ENCODE peak calls at places on chromosome 1, in eight cellular contexts. One of them, this sample, is unnamed. For H3K79me2, the result is how much of the 10 kb centered on the place peaks cover.

GRCh38 chr1:21520899-21521716 is 11.9 kb downstream of the ALPL start:
- DNase-seq in neural progenitor cell: no peak
- DNase-seq in GM23338: no peak
- DNase-seq in HepG2: no peak
- DNase-seq in PC-3: no peak
- DNase-seq in fibroblast of lung: peak
- DNase-seq in mammary epithelial cell: peak
- DNase-seq in OCI-LY7: no peak
- DNase-seq in this sample: peak

GRCh38 chr1:69794831-69795230 is 227.1 kb downstream of the LRRC7 start:
- DNase-seq in PC-3: no peak
- DNase-seq in neural progenitor cell: no peak
- DNase-seq in GM23338: no peak
- DNase-seq in fibroblast of lung: no peak
- DNase-seq in OCI-LY7: no peak
- DNase-seq in mammary epithelial cell: no peak
- DNase-seq in HepG2: no peak
- DNase-seq in this sample: no peak

GRCh38 chr1:207619833-207620572 is 24.9 kb upstream of the CR1L start:
- DNase-seq in mammary epithelial cell: peak
- DNase-seq in PC-3: peak
- DNase-seq in OCI-LY7: peak
- DNase-seq in HepG2: peak
- DNase-seq in GM23338: peak
- DNase-seq in neural progenitor cell: peak
- DNase-seq in fibroblast of lung: peak
- DNase-seq in this sample: peak

GRCh38 chr1:1090424-1091343 is 16.6 kb upstream of the RNF223 start:
- DNase-seq in mammary epithelial cell: no peak
- DNase-seq in GM23338: no peak
- DNase-seq in PC-3: no peak
- DNase-seq in neural progenitor cell: no peak
- DNase-seq in HepG2: no peak
- DNase-seq in fibroblast of lung: no peak
- DNase-seq in OCI-LY7: no peak
- DNase-seq in this sample: no peak

GRCh38 chr1:93816970-93817738 is 61.9 kb downstream of the DNTTIP2 start:
- DNase-seq in mammary epithelial cell: no peak
- DNase-seq in fibroblast of lung: peak
- DNase-seq in HepG2: peak
- DNase-seq in GM23338: no peak
- DNase-seq in OCI-LY7: peak
- DNase-seq in neural progenitor cell: no peak
- DNase-seq in PC-3: no peak
- DNase-seq in this sample: peak

GRCh38 chr1:39190096-39190495 is 14.4 kb upstream of the MACF1 start:
- DNase-seq in mammary epithelial cell: no peak
- DNase-seq in neural progenitor cell: no peak
- DNase-seq in OCI-LY7: no peak
- DNase-seq in fibroblast of lung: no peak
- DNase-seq in HepG2: no peak
- DNase-seq in PC-3: no peak
- DNase-seq in GM23338: no peak
- DNase-seq in this sample: no peak

GRCh38 chr1:12067900-12068821 is 5.1 kb downstream of the TNFRSF8 start:
- DNase-seq in neural progenitor cell: peak
- DNase-seq in PC-3: no peak
- DNase-seq in fibroblast of lung: peak
- DNase-seq in OCI-LY7: no peak
- DNase-seq in HepG2: no peak
- DNase-seq in mammary epithelial cell: no peak
- DNase-seq in GM23338: peak
- DNase-seq in this sample: peak

GRCh38 chr1:8023995-8024313 is 2.2 kb downstream of the ERRFI1 start:
- DNase-seq in HepG2: no peak
- DNase-seq in PC-3: no peak
- DNase-seq in fibroblast of lung: no peak
- DNase-seq in OCI-LY7: no peak
- DNase-seq in neural progenitor cell: peak
- DNase-seq in mammary epithelial cell: no peak
- DNase-seq in GM23338: no peak
- DNase-seq in this sample: no peak

GRCh38 chr1:31164291-31164690 is 75.4 kb downstream of the NKAIN1 start:
- DNase-seq in mammary epithelial cell: peak
- DNase-seq in neural progenitor cell: no peak
- DNase-seq in fibroblast of lung: no peak
- DNase-seq in PC-3: no peak
- DNase-seq in GM23338: no peak
- DNase-seq in OCI-LY7: no peak
- DNase-seq in HepG2: no peak
- DNase-seq in this sample: no peak

GRCh38 chr1:12047120-12047876 is 15.8 kb upstream of the TNFRSF8 start:
- DNase-seq in fibroblast of lung: peak
- DNase-seq in OCI-LY7: no peak
- DNase-seq in mammary epithelial cell: no peak
- DNase-seq in PC-3: no peak
- DNase-seq in GM23338: no peak
- DNase-seq in HepG2: no peak
- DNase-seq in neural progenitor cell: no peak
- DNase-seq in this sample: peak

GRCh38 chr1:205594846-205595245 is 37.0 kb downstream of the ELK4 start:
- DNase-seq in fibroblast of lung: no peak
- DNase-seq in HepG2: no peak
- DNase-seq in GM23338: no peak
- DNase-seq in PC-3: no peak
- DNase-seq in neural progenitor cell: no peak
- DNase-seq in mammary epithelial cell: no peak
- DNase-seq in OCI-LY7: peak
- DNase-seq in this sample: no peak

DNA sequence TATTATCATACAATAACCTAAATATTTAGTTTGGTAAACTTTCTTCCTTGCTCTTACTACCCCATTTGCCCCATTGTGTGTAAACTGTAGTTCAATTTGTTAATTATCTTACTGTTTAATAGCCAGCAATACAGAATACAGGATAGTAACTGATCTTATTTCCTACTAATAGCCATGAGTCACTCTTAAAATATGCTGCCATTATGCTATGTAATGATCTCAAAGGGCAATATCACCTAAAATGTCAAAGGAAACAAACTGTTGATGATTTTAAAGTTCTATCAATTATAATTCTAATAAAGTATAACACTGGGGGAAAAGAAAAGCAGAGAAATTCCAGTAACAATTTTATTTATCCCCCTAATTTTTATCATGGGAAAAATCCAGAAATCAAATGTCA is 4.3 kb downstream of the SLC30A1 start:
- DNase-seq in fibroblast of lung: peak
- DNase-seq in neural progenitor cell: no peak
- DNase-seq in GM23338: no peak
- DNase-seq in mammary epithelial cell: no peak
- DNase-seq in OCI-LY7: no peak
- DNase-seq in HepG2: no peak
- DNase-seq in PC-3: peak
- DNase-seq in this sample: no peak
- H3K79me2 ChIP-seq in fibroblast of lung: under half
- H3K79me2 ChIP-seq in neural progenitor cell: under half
- H3K79me2 ChIP-seq in GM23338: half or more
- H3K79me2 ChIP-seq in mammary epithelial cell: half or more
- H3K79me2 ChIP-seq in OCI-LY7: under half
- H3K79me2 ChIP-seq in HepG2: half or more
- H3K79me2 ChIP-seq in PC-3: half or more
- H3K79me2 ChIP-seq in this sample: half or more

DNA sequence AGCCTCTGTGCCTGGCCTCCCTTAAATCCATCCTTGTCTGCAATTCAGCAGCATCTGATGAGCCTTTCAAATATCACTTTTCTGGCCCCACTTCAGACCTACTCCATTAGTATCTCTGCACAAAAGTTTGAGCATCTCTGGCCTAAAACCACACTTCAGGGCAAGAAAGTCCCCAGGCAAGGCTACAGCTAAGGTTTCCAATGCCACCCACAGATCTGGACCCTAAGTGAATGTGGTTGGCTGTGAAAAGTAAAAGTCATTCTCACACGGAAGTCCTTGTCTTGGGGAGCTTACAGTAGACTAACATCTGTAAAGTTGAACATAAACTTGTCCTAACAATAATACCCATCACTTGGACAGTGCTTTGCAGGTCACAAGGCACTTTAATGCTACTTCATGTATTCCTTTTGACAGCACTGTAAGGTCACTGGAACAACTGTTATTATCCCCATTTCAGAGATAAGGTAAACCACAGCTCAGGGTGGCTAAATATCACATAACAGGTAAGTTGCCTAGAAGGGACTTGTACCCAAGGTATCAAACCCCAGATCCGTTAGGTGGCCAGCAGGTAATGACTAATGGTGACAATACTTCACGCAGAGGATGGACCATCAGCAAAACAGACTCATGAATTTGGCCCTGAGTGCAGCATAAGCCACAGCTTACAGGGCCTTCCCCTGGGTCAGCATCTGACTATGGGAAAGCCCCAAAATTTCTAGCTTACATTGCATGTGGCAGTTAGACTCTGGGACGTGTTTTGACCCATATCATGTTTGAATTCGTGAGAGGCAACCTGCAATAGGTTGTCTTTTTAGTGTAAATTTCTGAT is 356.0 kb downstream of the HHAT start:
- DNase-seq in GM23338: no peak
- DNase-seq in mammary epithelial cell: no peak
- DNase-seq in neural progenitor cell: no peak
- DNase-seq in fibroblast of lung: no peak
- DNase-seq in PC-3: no peak
- DNase-seq in OCI-LY7: no peak
- DNase-seq in HepG2: no peak
- DNase-seq in this sample: no peak
- H3K79me2 ChIP-seq in GM23338: under half
- H3K79me2 ChIP-seq in mammary epithelial cell: under half
- H3K79me2 ChIP-seq in neural progenitor cell: under half
- H3K79me2 ChIP-seq in fibroblast of lung: under half
- H3K79me2 ChIP-seq in PC-3: under half
- H3K79me2 ChIP-seq in OCI-LY7: under half
- H3K79me2 ChIP-seq in HepG2: under half
- H3K79me2 ChIP-seq in this sample: under half

GRCh38 chr1:198880397-198880796 is 241.6 kb downstream of the PTPRC start:
- DNase-seq in mammary epithelial cell: no peak
- DNase-seq in GM23338: no peak
- DNase-seq in HepG2: no peak
- DNase-seq in fibroblast of lung: peak
- DNase-seq in PC-3: no peak
- DNase-seq in OCI-LY7: no peak
- DNase-seq in neural progenitor cell: no peak
- DNase-seq in this sample: peak

GRCh38 chr1:198883184-198883583 is 244.3 kb downstream of the PTPRC start:
- DNase-seq in HepG2: no peak
- DNase-seq in neural progenitor cell: no peak
- DNase-seq in OCI-LY7: no peak
- DNase-seq in GM23338: no peak
- DNase-seq in PC-3: no peak
- DNase-seq in fibroblast of lung: no peak
- DNase-seq in mammary epithelial cell: peak
- DNase-seq in this sample: no peak

GRCh38 chr1:198880818-198881597 is 242.2 kb downstream of the PTPRC start:
- DNase-seq in PC-3: peak
- DNase-seq in GM23338: no peak
- DNase-seq in HepG2: peak
- DNase-seq in fibroblast of lung: peak
- DNase-seq in neural progenitor cell: no peak
- DNase-seq in mammary epithelial cell: peak
- DNase-seq in OCI-LY7: no peak
- DNase-seq in this sample: peak

GRCh38 chr1:198878566-198878965 is 239.7 kb downstream of the PTPRC start:
- DNase-seq in neural progenitor cell: no peak
- DNase-seq in GM23338: no peak
- DNase-seq in fibroblast of lung: no peak
- DNase-seq in OCI-LY7: no peak
- DNase-seq in HepG2: no peak
- DNase-seq in PC-3: no peak
- DNase-seq in mammary epithelial cell: no peak
- DNase-seq in this sample: no peak

DNA sequence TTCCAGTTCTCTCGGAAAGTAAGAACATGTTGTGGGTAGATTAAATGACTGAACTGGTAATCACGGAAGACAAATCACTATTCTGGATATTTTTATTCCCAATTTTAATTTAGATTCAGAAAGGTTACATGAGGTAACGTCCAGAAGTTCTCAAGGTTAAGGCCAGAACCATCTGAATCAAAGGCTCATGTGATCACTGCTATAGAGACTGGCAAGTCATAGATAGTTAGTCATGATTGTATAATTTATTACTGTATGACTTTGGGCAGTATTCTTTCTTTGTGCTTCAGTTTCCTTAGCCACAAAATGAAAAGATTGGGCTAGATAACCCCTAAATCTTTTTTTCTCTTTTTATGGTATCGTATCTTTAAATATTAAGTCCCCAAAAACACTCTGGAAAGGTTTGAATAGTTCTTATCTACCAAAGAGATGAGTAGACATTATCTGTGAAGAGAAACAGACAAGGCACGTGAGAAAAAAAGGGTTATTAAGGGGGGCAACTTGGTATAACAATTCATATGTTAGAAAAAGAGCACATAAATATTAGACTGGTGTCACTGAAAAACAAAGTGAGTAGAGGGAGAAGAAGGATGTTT is 241.0 kb downstream of the PTPRC start:
- DNase-seq in OCI-LY7: no peak
- DNase-seq in HepG2: no peak
- DNase-seq in GM23338: no peak
- DNase-seq in PC-3: no peak
- DNase-seq in fibroblast of lung: peak
- DNase-seq in neural progenitor cell: no peak
- DNase-seq in mammary epithelial cell: no peak
- DNase-seq in this sample: peak
- H3K79me2 ChIP-seq in OCI-LY7: under half
- H3K79me2 ChIP-seq in HepG2: under half
- H3K79me2 ChIP-seq in GM23338: under half
- H3K79me2 ChIP-seq in PC-3: under half
- H3K79me2 ChIP-seq in fibroblast of lung: under half
- H3K79me2 ChIP-seq in neural progenitor cell: under half
- H3K79me2 ChIP-seq in mammary epithelial cell: under half
- H3K79me2 ChIP-seq in this sample: half or more

DNA sequence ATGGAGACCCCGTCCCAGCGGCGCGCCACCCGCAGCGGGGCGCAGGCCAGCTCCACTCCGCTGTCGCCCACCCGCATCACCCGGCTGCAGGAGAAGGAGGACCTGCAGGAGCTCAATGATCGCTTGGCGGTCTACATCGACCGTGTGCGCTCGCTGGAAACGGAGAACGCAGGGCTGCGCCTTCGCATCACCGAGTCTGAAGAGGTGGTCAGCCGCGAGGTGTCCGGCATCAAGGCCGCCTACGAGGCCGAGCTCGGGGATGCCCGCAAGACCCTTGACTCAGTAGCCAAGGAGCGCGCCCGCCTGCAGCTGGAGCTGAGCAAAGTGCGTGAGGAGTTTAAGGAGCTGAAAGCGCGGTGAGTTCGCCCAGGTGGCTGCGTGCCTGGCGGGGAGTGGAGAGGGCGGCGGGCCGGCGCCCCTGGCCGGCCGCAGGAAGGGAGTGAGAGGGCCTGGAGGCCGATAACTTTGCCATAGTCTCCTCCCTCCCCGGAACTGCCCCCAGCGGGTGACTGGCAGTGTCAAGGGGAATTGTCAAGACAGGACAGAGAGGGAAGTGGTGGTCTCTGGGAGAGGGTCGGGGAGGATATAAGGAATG is 505 bp downstream of the LMNA start:
- DNase-seq in fibroblast of lung: no peak
- DNase-seq in mammary epithelial cell: peak
- DNase-seq in GM23338: peak
- DNase-seq in PC-3: peak
- DNase-seq in neural progenitor cell: peak
- DNase-seq in OCI-LY7: no peak
- DNase-seq in HepG2: no peak
- DNase-seq in this sample: no peak
- H3K79me2 ChIP-seq in fibroblast of lung: half or more
- H3K79me2 ChIP-seq in mammary epithelial cell: half or more
- H3K79me2 ChIP-seq in GM23338: under half
- H3K79me2 ChIP-seq in PC-3: half or more
- H3K79me2 ChIP-seq in neural progenitor cell: under half
- H3K79me2 ChIP-seq in OCI-LY7: under half
- H3K79me2 ChIP-seq in HepG2: under half
- H3K79me2 ChIP-seq in this sample: half or more

This sample was measured in astrocyte.